ENCODE peak calls at places on chromosomes 3 and 15, in six cellular contexts. L is upper lobe of right lung; F is GM23248; Z is CD8-positive, alpha-beta memory T cell; J is CD4-positive, alpha-beta T cell; N is IMR-90. S is an unnamed sample.
A peak's percentile ranks its signal among the peaks of the same experiment; 100 is the strongest.

GRCh38 chr15:40763801-40764765 is at the start of gene GCHFR:
- DNase-seq in L (peak; percentile 94), F (peak; percentile 82), Z (peak; percentile 61), J (peak; percentile 48), N (peak; percentile 47), S (peak; percentile 86)

GRCh38 chr3:59101091-59101738 is 51.4 kb upstream of the CFAP20DC start:
- DNase-seq in L (no peak), F (peak; percentile 83), Z (no peak), J (no peak), N (no peak), S (no peak)

GRCh38 chr3:136194409-136195257 is 1.5 kb downstream of the MSL2 start:
- DNase-seq in L (peak; percentile 74), F (peak; percentile 55), Z (peak; percentile 63), J (peak; percentile 48), N (peak; percentile 23), S (peak; percentile 32)

GRCh38 chr15:70047386-70048195 is 50.1 kb downstream of the TLE3 start:
- DNase-seq in L (peak; percentile 46), F (peak; percentile 41), Z (no peak), J (no peak), N (peak; percentile 18), S (peak; percentile 29)

GRCh38 chr3:71064288-71064975 is 519.1 kb downstream of the FOXP1 start:
- DNase-seq in L (peak; percentile 77), F (peak; percentile 80), Z (peak; percentile 47), J (peak; percentile 47), N (peak; percentile 68), S (no peak)

GRCh38 chr3:104069114-104069513 is 1297.6 kb upstream of the ALCAM start:
- DNase-seq in L (no peak), F (peak; percentile 1), Z (no peak), J (no peak), N (no peak), S (no peak)

GRCh38 chr3:47314056-47314764 is 31.5 kb downstream of the KLHL18 start:
- DNase-seq in L (no peak), F (no peak), Z (no peak), J (no peak), N (no peak), S (no peak)

GRCh38 chr15:27672537-27672936 is 426.6 kb downstream of the OCA2 start:
- DNase-seq in L (no peak), F (no peak), Z (no peak), J (no peak), N (no peak), S (no peak)

GRCh38 chr3:25047058-25047457 is 381.0 kb upstream of the RARB start:
- DNase-seq in L (no peak), F (no peak), Z (no peak), J (no peak), N (no peak), S (no peak)

GRCh38 chr15:41603411-41603935 is 44.5 kb downstream of the TYRO3 start:
- DNase-seq in L (no peak), F (no peak), Z (no peak), J (no peak), N (no peak), S (no peak)

GRCh38 chr3:115239717-115240116 is 92.6 kb upstream of the ZBTB20 start:
- DNase-seq in L (no peak), F (peak; percentile 97), Z (no peak), J (no peak), N (peak; percentile 100), S (no peak)

GRCh38 chr15:87365221-87365620 is 891.3 kb downstream of the NTRK3 start:
- DNase-seq in L (no peak), F (peak; percentile 76), Z (no peak), J (no peak), N (peak; percentile 69), S (no peak)

GRCh38 chr3:64604313-64604712 is 83.5 kb downstream of the ADAMTS9 start:
- DNase-seq in L (no peak), F (no peak), Z (no peak), J (no peak), N (no peak), S (no peak)

GRCh38 chr15:51004103-51004536 is 90.6 kb downstream of the TNFAIP8L3 start:
- DNase-seq in L (no peak), F (peak; percentile 91), Z (no peak), J (no peak), N (peak; percentile 57), S (no peak)

GRCh38 chr15:57992761-57993295 is 72.7 kb downstream of the ALDH1A2 start:
- DNase-seq in L (no peak), F (no peak), Z (no peak), J (no peak), N (no peak), S (no peak)

GRCh38 chr3:27279153-27279552 is 90.0 kb downstream of the NEK10 start:
- DNase-seq in L (no peak), F (peak; percentile 35), Z (no peak), J (no peak), N (no peak), S (no peak)

GRCh38 chr3:73500321-73500720 is 124.4 kb downstream of the PDZRN3 start:
- DNase-seq in L (no peak), F (peak; percentile 68), Z (no peak), J (no peak), N (peak; percentile 34), S (no peak)

GRCh38 chr3:42072583-42072924 is 18.6 kb upstream of the TRAK1 start:
- DNase-seq in L (no peak), F (no peak), Z (no peak), J (no peak), N (no peak), S (no peak)
- H3K27ac ChIP-seq in L (peak overlapping the region; percentile 83), F (peak overlapping the region; percentile 72), Z (no peak overlapping the region), J (no peak overlapping the region), N (no peak overlapping the region), S (no peak overlapping the region)

DNA sequence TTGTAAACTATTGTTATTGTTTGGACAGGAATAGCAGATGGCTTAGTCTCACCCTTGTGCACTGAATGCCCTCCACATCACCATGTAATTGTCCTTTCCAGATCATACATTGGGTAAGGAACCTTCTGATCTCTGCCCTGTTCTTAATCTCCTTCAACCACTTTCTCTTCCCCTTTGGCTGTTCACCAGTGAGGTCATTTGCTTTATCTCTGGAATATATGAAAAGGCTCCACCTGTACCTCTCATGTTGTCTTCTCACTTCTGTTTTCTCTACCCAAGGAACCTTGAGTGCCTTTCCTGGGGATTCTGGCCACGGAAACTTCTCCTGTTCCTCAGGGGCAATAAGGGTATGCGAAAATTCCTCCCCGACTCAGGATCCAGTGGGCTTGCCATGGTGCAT is 28.5 kb downstream of the MCTP2 start:
- DNase-seq in L (no peak), F (no peak), Z (no peak), J (no peak), N (no peak), S (no peak)
- H3K27ac ChIP-seq in L (no peak overlapping the region), F (no peak overlapping the region), Z (no peak overlapping the region), J (no peak overlapping the region), N (no peak overlapping the region), S (no peak overlapping the region)

GRCh38 chr3:185221203-185221602 is 32.6 kb downstream of the EHHADH start:
- DNase-seq in L (no peak), F (no peak), Z (no peak), J (no peak), N (no peak), S (no peak)

GRCh38 chr3:185216587-185216918 is 37.3 kb downstream of the EHHADH start:
- DNase-seq in L (no peak), F (no peak), Z (no peak), J (no peak), N (no peak), S (no peak)

GRCh38 chr3:185210621-185211157 is 43.2 kb downstream of the EHHADH start:
- DNase-seq in L (no peak), F (no peak), Z (no peak), J (no peak), N (no peak), S (no peak)

DNA sequence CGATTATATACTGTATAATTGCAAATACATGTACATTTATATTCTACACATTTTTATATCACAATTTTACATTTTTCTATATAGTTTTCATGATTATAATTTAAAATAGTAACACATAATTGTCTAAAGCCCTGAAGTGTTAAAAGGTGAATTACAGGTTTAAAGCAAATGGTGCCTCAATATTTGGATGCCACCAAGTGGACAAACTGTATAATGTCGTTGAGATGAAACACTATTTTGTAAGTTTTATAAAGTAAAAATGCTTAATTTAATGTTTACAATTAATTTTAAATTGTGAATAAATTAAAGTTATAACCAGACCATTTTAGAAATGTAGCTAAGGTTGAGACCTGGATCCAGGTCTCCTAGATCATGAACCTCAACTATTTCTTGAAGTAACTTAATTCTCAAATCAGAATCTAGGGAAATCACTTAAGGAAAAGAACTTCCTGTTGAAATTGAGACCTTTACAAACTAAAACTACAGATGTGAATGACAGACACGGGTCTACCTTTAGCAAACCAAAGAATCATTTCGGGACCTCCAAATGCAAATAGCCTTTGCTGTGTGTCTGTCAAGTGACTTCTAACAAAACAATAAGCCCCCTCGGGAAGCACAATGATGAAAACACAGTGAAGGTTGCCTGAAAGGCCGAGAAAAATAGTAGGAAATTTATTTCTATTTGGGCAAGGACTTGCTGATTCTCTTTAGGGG is 37.8 kb downstream of the EHHADH start:
- DNase-seq in L (no peak), F (peak; percentile 50), Z (no peak), J (no peak), N (peak; percentile 23), S (no peak)
- H3K27ac ChIP-seq in L (peak overlapping the region; percentile 60), F (no peak overlapping the region), Z (no peak overlapping the region), J (no peak overlapping the region), N (no peak overlapping the region), S (peak overlapping the region; percentile 53)

GRCh38 chr3:38026856-38027255 is 2.6 kb downstream of the PLCD1 start:
- DNase-seq in L (no peak), F (no peak), Z (no peak), J (no peak), N (no peak), S (no peak)

GRCh38 chr3:38028621-38029361 is 651 bp downstream of the PLCD1 start:
- DNase-seq in L (peak; percentile 71), F (peak; percentile 70), Z (no peak), J (no peak), N (no peak), S (peak; percentile 63)

GRCh38 chr3:38030126-38031021 is 932 bp upstream of the PLCD1 start:
- DNase-seq in L (peak; percentile 64), F (peak; percentile 26), Z (no peak), J (no peak), N (no peak), S (no peak)

GRCh38 chr3:38029400-38030125 is at the start of gene PLCD1:
- DNase-seq in L (peak; percentile 92), F (peak; percentile 87), Z (peak; percentile 49), J (peak; percentile 17), N (no peak), S (peak; percentile 87)

DNA sequence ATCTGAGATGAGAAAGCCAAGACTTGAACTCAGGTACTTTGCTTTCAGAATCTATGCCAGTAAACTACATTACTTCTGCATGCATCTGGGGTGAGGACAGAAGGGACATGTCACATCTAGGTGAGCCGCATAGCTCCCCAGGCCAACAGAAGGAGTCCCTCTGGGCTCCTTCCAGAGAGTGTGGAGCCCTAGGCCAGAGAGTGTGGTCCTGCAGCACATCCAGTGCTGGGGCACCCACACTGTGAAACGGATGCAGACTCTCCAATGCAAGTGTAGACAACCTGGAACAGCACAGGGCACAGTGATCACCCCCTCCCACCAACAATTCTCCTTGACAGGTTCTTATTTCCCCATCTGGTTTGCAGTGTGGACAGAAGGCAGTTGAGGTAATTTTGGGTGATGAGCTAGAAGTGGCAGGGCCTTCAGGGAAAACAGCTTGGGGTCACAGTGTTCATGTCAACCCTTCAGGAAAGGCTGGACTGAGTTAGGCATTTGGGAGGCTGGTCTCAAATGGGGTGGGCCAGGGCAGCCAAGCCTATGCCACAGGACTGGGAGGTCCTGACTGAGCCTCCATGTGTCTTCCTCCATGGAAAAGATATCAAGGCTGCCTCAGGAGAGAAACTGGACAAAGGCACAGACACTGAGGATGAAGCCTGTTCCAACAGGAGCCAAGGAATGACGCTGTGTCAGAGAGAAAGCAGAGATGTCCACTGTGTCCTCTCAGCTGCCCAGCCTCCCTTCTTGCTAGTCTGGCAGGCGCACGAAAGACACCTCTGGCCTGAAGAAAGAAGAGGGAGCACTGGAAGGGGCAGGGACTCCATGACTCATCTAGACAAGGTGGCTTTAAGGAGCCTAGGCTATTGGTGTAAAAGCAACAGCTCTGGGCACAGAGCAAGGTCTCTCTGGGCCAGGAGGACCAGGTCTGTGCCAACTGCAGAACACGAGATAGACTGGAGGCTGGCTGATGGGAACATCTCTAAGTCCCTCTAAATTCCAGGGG is 1.7 kb downstream of the PLCD1 start:
- DNase-seq in L (peak; percentile 37), F (no peak), Z (no peak), J (no peak), N (no peak), S (no peak)
- H3K27ac ChIP-seq in L (no peak overlapping the region), F (no peak overlapping the region), Z (no peak overlapping the region), J (no peak overlapping the region), N (no peak overlapping the region), S (peak overlapping the region; percentile 76)